ENCODE peak calls at places on chromosomes 7 and 10, in seven cellular contexts. V is IMR-90, N is stomach, D is cardiac muscle cell, G is Panc1, L is ascending aorta, Q is neural progenitor cell. P is an unnamed sample.

GRCh38 chr10:61964059-61964709 is 62.7 kb downstream of the ARID5B start:
- DNase-seq in V (peak; percentile 41), N (no peak), D (no peak), G (no peak), L (no peak), Q (no peak), P (no peak)

GRCh38 chr7:40996330-40996729 is 706.6 kb downstream of the INHBA start:
- DNase-seq in V (no peak), N (no peak), D (no peak), G (no peak), L (no peak), Q (no peak), P (no peak)

GRCh38 chr7:45181286-45181960 is 23.8 kb downstream of the RAMP3 start:
- DNase-seq in V (no peak), N (no peak), D (no peak), G (no peak), L (no peak), Q (no peak), P (no peak)

GRCh38 chr7:42254217-42254616 is 17.2 kb upstream of the GLI3 start:
- DNase-seq in V (peak; percentile 46), N (no peak), D (peak; percentile 88), G (no peak), L (no peak), Q (no peak), P (no peak)

GRCh38 chr7:130930260-130930659 is 196.3 kb upstream of the KLF14 start:
- DNase-seq in V (peak; percentile 44), N (no peak), D (no peak), G (no peak), L (no peak), Q (no peak), P (no peak)

GRCh38 chr10:60821661-60822060 is 43.4 kb downstream of the CDK1 start:
- DNase-seq in V (peak; percentile 35), N (no peak), D (no peak), G (no peak), L (no peak), Q (no peak), P (no peak)

GRCh38 chr10:128099901-128100300 is 26.3 kb downstream of the MKI67 start:
- DNase-seq in V (no peak), N (no peak), D (no peak), G (no peak), L (no peak), Q (no peak), P (no peak)

GRCh38 chr10:7945469-7946187 is 108.9 kb upstream of the GATA3 start:
- DNase-seq in V (peak; percentile 73), N (no peak), D (no peak), G (no peak), L (no peak), Q (no peak), P (no peak)

GRCh38 chr7:1460757-1461639 is 1.7 kb upstream of the MICALL2 start:
- DNase-seq in V (peak; percentile 34), N (peak; percentile 80), D (peak; percentile 87), G (no peak), L (peak; percentile 35), Q (peak; percentile 50), P (no peak)

GRCh38 chr10:11528286-11528685 is 83.2 kb downstream of the USP6NL start:
- DNase-seq in V (no peak), N (no peak), D (no peak), G (no peak), L (no peak), Q (no peak), P (no peak)

GRCh38 chr10:27911645-27912044 is 87.2 kb downstream of the ODAD2 start:
- DNase-seq in V (no peak), N (no peak), D (peak; percentile 0), G (no peak), L (no peak), Q (peak; percentile 51), P (no peak)

GRCh38 chr7:28296571-28297483 is 115.5 kb upstream of the CREB5 start:
- DNase-seq in V (peak; percentile 56), N (no peak), D (peak; percentile 54), G (no peak), L (no peak), Q (peak; percentile 59), P (no peak)

GRCh38 chr10:6382081-6382480 is 179.3 kb downstream of the PFKFB3 start:
- DNase-seq in V (peak; percentile 74), N (no peak), D (peak; percentile 62), G (no peak), L (no peak), Q (no peak), P (no peak)

GRCh38 chr7:30521532-30521931 is 16.9 kb upstream of the GGCT start:
- DNase-seq in V (peak; percentile 56), N (no peak), D (peak; percentile 80), G (no peak), L (no peak), Q (no peak), P (no peak)

GRCh38 chr7:4720225-4720624 is 38.1 kb downstream of the FOXK1 start:
- DNase-seq in V (no peak), N (no peak), D (no peak), G (no peak), L (no peak), Q (no peak), P (no peak)

GRCh38 chr10:107914450-107915276 is 750.2 kb upstream of the SORCS1 start:
- DNase-seq in V (no peak), N (no peak), D (peak; percentile 14), G (no peak), L (no peak), Q (peak; percentile 75), P (peak; percentile 4)

GRCh38 chr7:141362580-141363435 is 188.4 kb upstream of the AGK start:
- DNase-seq in V (peak; percentile 29), N (no peak), D (peak; percentile 81), G (no peak), L (no peak), Q (no peak), P (no peak)

GRCh38 chr10:14667748-14668147 is 106.9 kb downstream of the FAM107B start:
- DNase-seq in V (no peak), N (no peak), D (no peak), G (no peak), L (no peak), Q (no peak), P (no peak)
- H3K27me3 ChIP-seq in V (no peaks in the 10 kb centered on the region), N (no peaks in the 10 kb centered on the region), D (no peaks in the 10 kb centered on the region), G (no peaks in the 10 kb centered on the region), L (no peaks in the 10 kb centered on the region), Q (no peaks in the 10 kb centered on the region), P (no peaks in the 10 kb centered on the region)

DNA sequence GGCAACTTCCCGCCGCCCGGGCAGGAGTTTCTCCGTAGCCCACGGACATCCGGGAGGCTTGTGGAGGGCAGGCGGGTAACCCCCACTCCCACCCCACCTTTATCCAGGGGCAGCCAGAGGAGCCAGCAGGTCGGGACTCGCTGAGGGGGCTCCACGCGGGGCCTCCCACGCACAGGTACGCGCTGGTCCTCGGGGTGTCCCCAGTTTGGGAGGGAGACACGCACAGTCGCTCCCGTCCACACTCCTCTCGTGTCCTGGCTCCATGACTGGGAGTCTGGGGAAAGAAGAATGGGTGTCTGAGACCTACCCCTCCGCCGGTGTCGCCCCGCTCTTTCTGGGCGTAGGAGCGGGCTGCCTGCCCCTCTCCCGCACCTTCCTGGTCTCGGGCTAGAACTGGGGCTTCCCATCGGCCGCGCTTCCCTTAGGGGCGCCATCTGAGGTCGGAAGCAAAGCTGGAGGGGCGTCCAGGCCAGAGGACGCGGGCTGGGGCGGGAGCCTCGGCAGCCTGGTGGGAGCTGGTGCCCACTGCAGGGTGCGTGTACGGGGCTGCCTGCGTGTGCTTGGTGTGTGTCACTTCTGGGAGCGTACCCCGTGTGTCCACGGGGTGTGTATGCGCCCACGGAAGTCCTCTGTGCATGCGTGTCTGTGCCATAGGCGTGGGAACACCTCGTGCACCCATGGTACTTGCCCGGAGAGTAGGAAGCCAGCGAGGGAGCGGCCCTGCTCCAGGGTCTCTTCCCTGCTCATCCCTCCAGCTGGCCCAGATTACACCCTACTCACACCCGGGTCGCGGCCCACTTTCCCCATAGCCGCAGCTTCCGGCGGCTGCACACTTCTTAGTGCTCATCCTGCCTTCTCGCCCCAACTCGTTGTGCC is 73.0 kb upstream of the LEP start:
- DNase-seq in V (no peak), N (no peak), D (no peak), G (no peak), L (no peak), Q (peak; percentile 40), P (no peak)
- H3K27me3 ChIP-seq in V (peaks cover 63% of the 10 kb centered on the region), N (peaks cover 14% of the 10 kb centered on the region), D (peaks cover 89% of the 10 kb centered on the region), G (peaks cover 12% of the 10 kb centered on the region), L (peaks cover 15% of the 10 kb centered on the region), Q (peaks cover 100% of the 10 kb centered on the region), P (peaks cover 3% of the 10 kb centered on the region)

GRCh38 chr10:22437620-22438588 is 92.6 kb downstream of the SPAG6 start:
- DNase-seq in V (peak; percentile 19), N (peak; percentile 30), D (peak; percentile 45), G (no peak), L (no peak), Q (peak; percentile 23), P (no peak)

GRCh38 chr10:22435650-22436049 is 90.4 kb downstream of the SPAG6 start:
- DNase-seq in V (no peak), N (no peak), D (no peak), G (no peak), L (no peak), Q (no peak), P (no peak)

GRCh38 chr10:22436893-22437619 is 91.8 kb downstream of the SPAG6 start:
- DNase-seq in V (peak; percentile 89), N (peak; percentile 91), D (peak; percentile 97), G (no peak), L (peak; percentile 43), Q (peak; percentile 96), P (peak; percentile 96)

GRCh38 chr10:22434521-22434920 is 89.2 kb downstream of the SPAG6 start:
- DNase-seq in V (no peak), N (no peak), D (no peak), G (no peak), L (no peak), Q (no peak), P (no peak)

DNA sequence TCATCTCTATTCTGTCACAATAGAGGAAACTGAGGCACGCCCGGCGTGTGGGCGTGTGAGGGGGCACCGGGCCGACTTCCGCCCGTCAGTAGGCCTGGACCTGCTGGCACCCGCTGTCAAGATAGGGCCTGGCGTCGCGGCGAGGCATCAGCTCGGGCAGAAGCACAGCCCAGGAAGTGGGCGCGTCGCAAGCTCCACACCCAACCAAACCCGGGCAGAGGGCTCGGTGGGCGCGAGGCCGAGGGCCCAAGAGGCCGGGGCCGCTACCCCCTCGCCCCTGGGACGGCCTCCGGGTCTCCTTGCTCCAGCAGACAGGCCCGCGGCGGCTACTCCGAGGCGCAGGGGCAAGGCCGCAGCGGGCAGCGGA is 91.2 kb downstream of the SPAG6 start:
- DNase-seq in V (no peak), N (no peak), D (no peak), G (no peak), L (no peak), Q (no peak), P (no peak)
- H3K27me3 ChIP-seq in V (peaks cover 3% of the 10 kb centered on the region), N (no peaks in the 10 kb centered on the region), D (peaks cover 65% of the 10 kb centered on the region), G (no peaks in the 10 kb centered on the region), L (no peaks in the 10 kb centered on the region), Q (peaks cover 67% of the 10 kb centered on the region), P (no peaks in the 10 kb centered on the region)

DNA sequence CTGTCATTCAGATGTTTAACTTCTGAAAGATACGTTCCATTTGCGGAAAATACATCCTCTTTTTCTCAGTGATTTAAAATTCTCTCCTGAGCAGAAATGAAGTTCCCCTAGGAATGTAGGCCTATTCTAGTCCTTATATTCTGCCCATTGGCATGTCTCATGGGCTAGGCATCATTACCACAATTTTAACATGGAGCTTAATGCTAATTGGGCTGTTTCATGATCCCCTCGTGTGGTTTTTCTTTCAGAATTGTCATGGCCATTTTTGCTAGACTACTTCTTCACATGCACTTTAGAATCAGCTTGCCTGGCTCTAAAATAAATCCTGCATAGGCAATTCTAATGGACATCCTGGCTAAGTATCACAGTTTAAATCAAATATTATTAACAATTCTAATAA is 1.0 kb downstream of the TMEM176B start:
- DNase-seq in V (no peak), N (no peak), D (no peak), G (no peak), L (no peak), Q (no peak), P (no peak)
- H3K27me3 ChIP-seq in V (peaks cover 29% of the 10 kb centered on the region), N (peaks cover 5% of the 10 kb centered on the region), D (peaks cover 72% of the 10 kb centered on the region), G (peaks cover 9% of the 10 kb centered on the region), L (peaks cover 10% of the 10 kb centered on the region), Q (peaks cover 76% of the 10 kb centered on the region), P (peaks cover 2% of the 10 kb centered on the region)

P was measured in GM06990.